ENCODE peak calls at places on chromosomes 16 and 17, in four cellular contexts. C is SK-N-SH, Q is K562, J is HepG2. M is an unnamed sample.

GRCh38 chr17:45686250-45686649 is 97.9 kb upstream of the CRHR1 start:
- DNase-seq in C (no peak), Q (peak; percentile 23), J (no peak), M (no peak)

GRCh38 chr17:28916302-28916934 is 13.5 kb upstream of the DHRS13 start:
- DNase-seq in C (peak; percentile 49), Q (peak; percentile 44), J (peak; percentile 38), M (peak; percentile 13)

GRCh38 chr17:80750263-80750662 is 205.6 kb downstream of the RPTOR start:
- DNase-seq in C (no peak), Q (no peak), J (no peak), M (no peak)

GRCh38 chr17:51652529-51652928 is 392.2 kb downstream of the UTP18 start:
- DNase-seq in C (no peak), Q (no peak), J (no peak), M (no peak)

GRCh38 chr16:74480150-74481029 is 59.1 kb upstream of the CLEC18B start:
- DNase-seq in C (no peak), Q (peak; percentile 24), J (no peak), M (peak; percentile 71)

GRCh38 chr16:24208710-24209109 is 47.4 kb upstream of the CACNG3 start:
- DNase-seq in C (peak; percentile 12), Q (no peak), J (no peak), M (no peak)

GRCh38 chr17:39461911-39462641 is 790 bp downstream of the CDK12 start:
- DNase-seq in C (peak; percentile 84), Q (peak; percentile 81), J (peak; percentile 36), M (no peak)

GRCh38 chr16:27547851-27548250 is 1.9 kb downstream of the GTF3C1 start:
- DNase-seq in C (no peak), Q (no peak), J (no peak), M (no peak)

GRCh38 chr17:2688351-2689342 is 22.9 kb downstream of the CLUH start:
- DNase-seq in C (peak; percentile 29), Q (no peak), J (peak; percentile 19), M (no peak)
- H2AFZ ChIP-seq in C (no peak overlapping the region), Q (no peak overlapping the region), J (no peak overlapping the region), M (no peak overlapping the region)

GRCh38 chr17:79304907-79305306 is 230.3 kb downstream of the ENGASE start:
- DNase-seq in C (peak; percentile 58), Q (peak; percentile 14), J (no peak), M (no peak)
- TF ChIP-seq CTCF in C (no peak), Q (no peak), J (peak; percentile 34), M (peak; percentile 30)

DNA sequence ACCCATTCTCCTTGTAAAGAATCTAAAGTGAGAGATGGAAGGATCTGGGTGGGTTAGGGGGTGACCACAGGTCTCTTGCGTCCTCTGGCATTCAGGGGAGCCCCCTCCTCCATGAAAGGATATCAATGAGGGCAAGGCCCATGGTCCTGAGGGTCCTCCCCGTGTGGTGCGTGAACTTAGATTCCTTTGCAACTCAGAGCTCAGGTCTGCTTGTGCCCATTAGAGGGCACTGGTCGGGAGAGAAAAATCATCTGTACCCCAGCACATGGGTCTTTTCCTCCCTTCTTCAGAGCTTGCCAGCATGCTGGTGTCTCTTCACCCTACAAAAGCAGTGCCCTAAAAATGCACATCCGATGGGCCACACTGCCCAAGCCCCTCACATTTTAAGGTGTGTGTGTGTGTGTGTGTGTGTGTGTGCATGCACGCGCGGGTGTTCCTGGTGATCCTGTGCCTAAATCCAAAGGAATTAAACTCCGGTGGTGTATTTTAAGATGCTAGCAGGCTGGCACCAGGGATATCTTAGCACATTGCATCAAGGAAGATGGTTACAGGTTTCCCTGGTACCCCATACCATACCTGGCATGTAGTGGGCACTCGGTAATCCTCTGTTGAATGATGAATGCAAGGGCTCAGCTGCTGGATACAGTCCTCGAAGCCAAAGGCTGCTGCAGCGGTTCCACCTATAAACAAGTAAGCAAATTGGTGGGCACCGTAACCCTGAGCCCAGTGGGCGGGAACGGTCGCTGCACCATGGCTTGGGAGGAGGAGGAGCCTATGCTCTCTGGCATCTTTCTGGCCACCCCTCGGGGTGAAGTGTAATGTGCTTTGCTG is 4.7 kb downstream of the C1QTNF1 start:
- DNase-seq in C (peak; percentile 66), Q (no peak), J (peak; percentile 39), M (no peak)
- TF ChIP-seq ELF1 in C (no peak), Q (no peak), J (no peak), M (no peak)

GRCh38 chr17:81834831-81835267 is at the start of gene PPP1R27:
- DNase-seq in C (no peak), Q (peak; percentile 66), J (no peak), M (no peak)
- H2AFZ ChIP-seq in C (peak within 1 kb of the TSS; percentile 75), Q (peak within 1 kb of the TSS; percentile 68), J (no peak within 1 kb of the TSS), M (no peak within 1 kb of the TSS)

GRCh38 chr17:7214300-7215135 is 5.1 kb downstream of the DLG4 start:
- DNase-seq in C (peak; percentile 91), Q (peak; percentile 87), J (peak; percentile 95), M (peak; percentile 96)
- TF ChIP-seq CTCF in C (peak; percentile 64), Q (peak; percentile 59), J (peak; percentile 79), M (no peak)

GRCh38 chr16:12158428-12158827 is 181.9 kb downstream of the SNX29 start:
- DNase-seq in C (no peak), Q (no peak), J (no peak), M (no peak)
- TF ChIP-seq ELF1 in C (no peak), Q (no peak), J (no peak), M (no peak)

GRCh38 chr16:58012481-58012880 is 11.3 kb downstream of the USB1 start:
- DNase-seq in C (no peak), Q (no peak), J (no peak), M (no peak)
- H2AFZ ChIP-seq in C (no peak overlapping the region), Q (no peak overlapping the region), J (no peak overlapping the region), M (no peak overlapping the region)

M was measured in HCT116.